ENCODE peak calls at places on chromosomes 6 and 20, in ten cellular contexts. X, K, D, I, O, S, B, Y, G and Q are unnamed samples.

GRCh38 chr6:160791981-160792418 is 90.0 kb downstream of the PLG start:
- DNase-seq in S (no peak), D (no peak), G (no peak), O (peak; percentile 25), K (peak; percentile 83), X (no peak), Y (no peak), B (no peak), I (no peak), Q (no peak)

GRCh38 chr6:134813146-134813545 is 136.8 kb downstream of the ALDH8A1 start:
- DNase-seq in G (no peak), S (no peak), O (no peak), K (peak; percentile 8), I (no peak), Y (no peak), X (no peak), D (no peak), B (no peak), Q (no peak)

GRCh38 chr6:134544737-134545136 is 226.8 kb upstream of the SGK1 start:
- DNase-seq in O (no peak), G (no peak), D (no peak), X (no peak), B (no peak), I (no peak), K (no peak), Y (no peak), S (no peak), Q (no peak)

GRCh38 chr6:167722634-167723309 is 103.9 kb upstream of the AFDN start:
- DNase-seq in Y (no peak), G (no peak), S (no peak), O (no peak), B (no peak), I (no peak), K (no peak), X (no peak), D (no peak), Q (peak; percentile 54)

GRCh38 chr6:41789937-41790502 is 2.5 kb downstream of the TOMM6 start:
- DNase-seq in Y (no peak), I (no peak), S (no peak), D (no peak), K (no peak), X (no peak), O (no peak), G (no peak), B (no peak), Q (no peak)

GRCh38 chr20:48463916-48464315 is 363.9 kb downstream of the PREX1 start:
- DNase-seq in X (no peak), B (no peak), I (no peak), Y (no peak), S (no peak), D (no peak), G (no peak), O (peak; percentile 69), K (peak; percentile 20), Q (no peak)

GRCh38 chr6:90610671-90611542 is 24.0 kb upstream of the MAP3K7 start:
- DNase-seq in D (no peak), O (peak; percentile 51), X (no peak), I (peak; percentile 52), B (no peak), G (peak; percentile 63), S (no peak), Y (no peak), K (no peak), Q (no peak)

GRCh38 chr6:126396131-126396530 is 56.2 kb downstream of the CENPW start:
- DNase-seq in S (no peak), B (no peak), I (no peak), K (no peak), X (no peak), Y (no peak), G (no peak), D (no peak), O (no peak), Q (no peak)

GRCh38 chr6:114739656-114740055 is 396.8 kb upstream of the HS3ST5 start:
- DNase-seq in X (no peak), K (no peak), D (no peak), S (no peak), G (no peak), I (no peak), Y (no peak), O (no peak), B (no peak), Q (no peak)

GRCh38 chr20:50467618-50468373 is 42.4 kb upstream of the PTPN1 start:
- DNase-seq in K (peak; percentile 60), D (no peak), O (peak; percentile 63), Y (peak; percentile 43), I (peak; percentile 43), G (no peak), S (no peak), B (peak; percentile 38), X (no peak), Q (no peak)

GRCh38 chr6:27668442-27669275 is 195.8 kb upstream of the ZNF184 start:
- DNase-seq in I (no peak), X (no peak), K (peak; percentile 93), Y (no peak), O (peak; percentile 74), S (no peak), D (no peak), B (peak; percentile 50), G (peak; percentile 55), Q (no peak)

GRCh38 chr6:27669798-27670301 is 196.9 kb upstream of the ZNF184 start:
- DNase-seq in S (no peak), G (no peak), Y (no peak), K (no peak), I (no peak), O (no peak), X (no peak), B (no peak), D (no peak), Q (no peak)

GRCh38 chr6:27674882-27675281 is 202.0 kb upstream of the ZNF184 start:
- DNase-seq in O (no peak), K (no peak), S (no peak), I (no peak), Y (no peak), B (no peak), G (no peak), D (no peak), X (no peak), Q (no peak)

GRCh38 chr6:27669278-27669797 is 196.4 kb upstream of the ZNF184 start:
- DNase-seq in I (no peak), D (no peak), O (peak; percentile 53), K (peak; percentile 56), Y (no peak), X (no peak), S (no peak), G (no peak), B (no peak), Q (no peak)

DNA sequence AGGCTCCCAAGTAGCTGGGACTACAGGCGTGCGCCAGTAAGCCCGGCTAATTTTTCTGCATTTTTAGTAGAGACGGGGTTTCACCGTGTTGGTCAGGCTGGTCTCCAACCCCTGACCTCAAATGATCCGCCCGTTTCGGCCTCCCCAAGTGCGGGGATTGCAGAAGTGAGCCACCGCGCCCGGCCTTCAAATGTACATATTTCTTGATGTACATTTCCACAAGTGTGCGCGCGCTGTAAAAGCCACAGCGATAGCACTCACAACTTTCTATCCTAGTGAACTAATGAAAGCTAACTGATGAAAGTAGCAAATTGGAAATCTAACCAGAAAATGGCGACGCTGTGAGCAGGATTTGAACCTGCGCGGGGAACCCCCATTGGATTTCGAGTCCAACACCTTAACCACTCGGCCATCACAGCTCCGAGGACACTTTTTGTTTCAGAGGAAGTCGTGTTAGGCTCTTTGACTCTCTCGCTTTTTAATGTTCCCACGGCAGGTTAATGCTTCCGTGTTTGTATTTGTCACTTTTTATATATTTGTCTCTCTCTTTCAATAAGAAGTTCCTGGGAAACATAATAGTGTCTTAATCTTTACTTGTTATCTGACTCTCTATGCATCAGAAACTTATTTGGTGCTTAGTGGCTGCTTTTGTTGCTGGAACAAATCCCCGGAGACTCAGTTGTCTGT is 199.4 kb upstream of the ZNF184 start:
- DNase-seq in X (no peak), G (peak; percentile 50), O (peak; percentile 37), K (peak; percentile 90), D (no peak), I (no peak), B (peak; percentile 30), S (no peak), Y (no peak), Q (no peak)
- H3K4me3 ChIP-seq in X (no peak overlapping the region), G (peak overlapping the region; percentile 11), O (peak overlapping the region; percentile 68), K (peak overlapping the region; percentile 71), D (no peak overlapping the region), I (no peak overlapping the region), B (no peak overlapping the region), S (no peak overlapping the region), Y (no peak overlapping the region), Q (no peak overlapping the region)

GRCh38 chr6:31639449-31639861 is 13.0 kb downstream of the BAG6 start:
- DNase-seq in K (peak; percentile 17), D (no peak), X (no peak), S (no peak), Y (no peak), I (no peak), G (no peak), B (no peak), O (peak; percentile 82), Q (no peak)

GRCh38 chr6:31640612-31641011 is 11.8 kb downstream of the BAG6 start:
- DNase-seq in X (no peak), O (no peak), S (no peak), D (no peak), I (no peak), G (no peak), B (no peak), K (no peak), Y (no peak), Q (no peak)

GRCh38 chr6:31642798-31643570 is 9.5 kb downstream of the BAG6 start:
- DNase-seq in Y (no peak), X (no peak), O (no peak), I (no peak), S (no peak), K (no peak), B (no peak), G (no peak), D (no peak), Q (no peak)

GRCh38 chr6:31639043-31639442 is 13.4 kb downstream of the BAG6 start:
- DNase-seq in D (no peak), S (no peak), G (no peak), O (no peak), Y (no peak), B (no peak), I (no peak), K (no peak), X (no peak), Q (no peak)

GRCh38 chr6:31641370-31641769 is 11.1 kb downstream of the BAG6 start:
- DNase-seq in D (no peak), G (no peak), K (no peak), S (no peak), X (no peak), B (no peak), O (no peak), I (no peak), Y (no peak), Q (no peak)
- H3K36me3 ChIP-seq in D (peaks cover 99% of the 10 kb centered on the region), G (no peaks in the 10 kb centered on the region), K (peaks cover 44% of the 10 kb centered on the region), S (peaks cover 84% of the 10 kb centered on the region), X (peaks cover 67% of the 10 kb centered on the region), B (peaks cover 31% of the 10 kb centered on the region), O (peaks cover 51% of the 10 kb centered on the region), I (peaks cover 71% of the 10 kb centered on the region), Y (peaks cover 93% of the 10 kb centered on the region), Q (peaks cover 100% of the 10 kb centered on the region)

GRCh38 chr6:136763716-136764521 is 28.4 kb downstream of the MAP3K5 start:
- DNase-seq in S (no peak), K (no peak), B (no peak), I (no peak), D (no peak), G (no peak), Y (no peak), O (no peak), X (no peak), Q (no peak)
- H3K4me1 ChIP-seq in S (peaks cover 84% of the 10 kb centered on the region), K (no peaks in the 10 kb centered on the region), B (peaks cover 79% of the 10 kb centered on the region), I (peaks cover 64% of the 10 kb centered on the region), D (peaks cover 43% of the 10 kb centered on the region), G (peaks cover 34% of the 10 kb centered on the region), Y (peaks cover 22% of the 10 kb centered on the region), O (peaks cover 6% of the 10 kb centered on the region), X (peaks cover 57% of the 10 kb centered on the region), Q (peaks cover 46% of the 10 kb centered on the region)

GRCh38 chr20:32580194-32580593 is 4.9 kb downstream of the NOL4L start:
- DNase-seq in I (no peak), X (no peak), K (no peak), S (no peak), O (no peak), G (no peak), D (no peak), B (no peak), Y (no peak), Q (no peak)
- H3K4me3 ChIP-seq in I (no peak overlapping the region), X (no peak overlapping the region), K (no peak overlapping the region), S (no peak overlapping the region), O (no peak overlapping the region), G (no peak overlapping the region), D (no peak overlapping the region), B (no peak overlapping the region), Y (no peak overlapping the region), Q (no peak overlapping the region)